ENCODE peak calls at places on chromosomes 3 and 15, in six cellular contexts. One of them, this sample, is unnamed.

GRCh38 chr15:42151736-42152135 is 4.7 kb downstream of the PLA2G4F start:
- DNase-seq in tibial artery: no peak
- DNase-seq in fibroblast of lung: no peak
- DNase-seq in AG09309: no peak
- DNase-seq in ovary: no peak
- DNase-seq in brain microvascular endothelial cell: peak
- DNase-seq in this sample: no peak

GRCh38 chr3:147311716-147312115 is 94.6 kb downstream of the ZIC4 start:
- DNase-seq in tibial artery: no peak
- DNase-seq in fibroblast of lung: no peak
- DNase-seq in AG09309: no peak
- DNase-seq in ovary: no peak
- DNase-seq in brain microvascular endothelial cell: no peak
- DNase-seq in this sample: no peak

GRCh38 chr3:187811580-187812250 is 66.4 kb upstream of the BCL6 start:
- DNase-seq in tibial artery: no peak
- DNase-seq in fibroblast of lung: peak
- DNase-seq in AG09309: peak
- DNase-seq in ovary: no peak
- DNase-seq in brain microvascular endothelial cell: peak
- DNase-seq in this sample: peak

GRCh38 chr15:60392601-60392985 is 5.2 kb downstream of the ANXA2 start:
- DNase-seq in tibial artery: no peak
- DNase-seq in fibroblast of lung: peak
- DNase-seq in AG09309: no peak
- DNase-seq in ovary: no peak
- DNase-seq in brain microvascular endothelial cell: peak
- DNase-seq in this sample: no peak

GRCh38 chr3:194976049-194976451 is 290.4 kb downstream of the FAM43A start:
- DNase-seq in tibial artery: peak
- DNase-seq in fibroblast of lung: no peak
- DNase-seq in AG09309: no peak
- DNase-seq in ovary: no peak
- DNase-seq in brain microvascular endothelial cell: no peak
- DNase-seq in this sample: no peak

GRCh38 chr3:192819001-192819569 is 91.7 kb upstream of the FGF12 start:
- DNase-seq in tibial artery: no peak
- DNase-seq in fibroblast of lung: peak
- DNase-seq in AG09309: peak
- DNase-seq in ovary: no peak
- DNase-seq in brain microvascular endothelial cell: peak
- DNase-seq in this sample: no peak

GRCh38 chr3:190319660-190320059 is 2.6 kb downstream of the CLDN1 start:
- DNase-seq in tibial artery: no peak
- DNase-seq in fibroblast of lung: no peak
- DNase-seq in AG09309: no peak
- DNase-seq in ovary: no peak
- DNase-seq in brain microvascular endothelial cell: no peak
- DNase-seq in this sample: no peak

GRCh38 chr15:41559239-41559488 is 152 bp downstream of the TYRO3 start:
- DNase-seq in tibial artery: no peak
- DNase-seq in fibroblast of lung: no peak
- DNase-seq in AG09309: no peak
- DNase-seq in ovary: no peak
- DNase-seq in brain microvascular endothelial cell: no peak
- DNase-seq in this sample: no peak

GRCh38 chr3:12798559-12799179 is 2.2 kb downstream of the CAND2 start:
- DNase-seq in tibial artery: no peak
- DNase-seq in fibroblast of lung: no peak
- DNase-seq in AG09309: no peak
- DNase-seq in ovary: no peak
- DNase-seq in brain microvascular endothelial cell: no peak
- DNase-seq in this sample: no peak

GRCh38 chr3:16658004-16658932 is 53.0 kb upstream of the DAZL start:
- DNase-seq in tibial artery: no peak
- DNase-seq in fibroblast of lung: no peak
- DNase-seq in AG09309: no peak
- DNase-seq in ovary: no peak
- DNase-seq in brain microvascular endothelial cell: no peak
- DNase-seq in this sample: no peak

GRCh38 chr15:65130941-65131340 is 2.7 kb downstream of the PDCD7 start:
- DNase-seq in tibial artery: no peak
- DNase-seq in fibroblast of lung: no peak
- DNase-seq in AG09309: no peak
- DNase-seq in ovary: no peak
- DNase-seq in brain microvascular endothelial cell: peak
- DNase-seq in this sample: no peak

GRCh38 chr15:82710208-82710555 is 507 bp upstream of the AP3B2 start:
- DNase-seq in tibial artery: no peak
- DNase-seq in fibroblast of lung: no peak
- DNase-seq in AG09309: no peak
- DNase-seq in ovary: no peak
- DNase-seq in brain microvascular endothelial cell: no peak
- DNase-seq in this sample: no peak

GRCh38 chr3:144127700-144128099 is 156.1 kb downstream of the DIPK2A start:
- DNase-seq in tibial artery: no peak
- DNase-seq in fibroblast of lung: no peak
- DNase-seq in AG09309: no peak
- DNase-seq in ovary: no peak
- DNase-seq in brain microvascular endothelial cell: no peak
- DNase-seq in this sample: no peak

GRCh38 chr3:55870576-55870975 is 383.5 kb upstream of the WNT5A start:
- DNase-seq in tibial artery: no peak
- DNase-seq in fibroblast of lung: no peak
- DNase-seq in AG09309: no peak
- DNase-seq in ovary: no peak
- DNase-seq in brain microvascular endothelial cell: no peak
- DNase-seq in this sample: no peak

GRCh38 chr3:127740136-127740915 is 67.6 kb downstream of the ABTB1 start:
- DNase-seq in tibial artery: no peak
- DNase-seq in fibroblast of lung: no peak
- DNase-seq in AG09309: no peak
- DNase-seq in ovary: no peak
- DNase-seq in brain microvascular endothelial cell: peak
- DNase-seq in this sample: no peak

GRCh38 chr3:171320721-171321120 is 139.5 kb downstream of the TNIK start:
- DNase-seq in tibial artery: no peak
- DNase-seq in fibroblast of lung: peak
- DNase-seq in AG09309: no peak
- DNase-seq in ovary: no peak
- DNase-seq in brain microvascular endothelial cell: peak
- DNase-seq in this sample: no peak

GRCh38 chr3:150811984-150812383 is 49.0 kb upstream of the SIAH2 start:
- DNase-seq in tibial artery: no peak
- DNase-seq in fibroblast of lung: no peak
- DNase-seq in AG09309: no peak
- DNase-seq in ovary: no peak
- DNase-seq in brain microvascular endothelial cell: no peak
- DNase-seq in this sample: no peak

GRCh38 chr3:55407426-55407820 is 79.7 kb downstream of the WNT5A start:
- DNase-seq in tibial artery: no peak
- DNase-seq in fibroblast of lung: no peak
- DNase-seq in AG09309: no peak
- DNase-seq in ovary: no peak
- DNase-seq in brain microvascular endothelial cell: no peak
- DNase-seq in this sample: no peak

GRCh38 chr15:62991698-62992097 is 50.8 kb upstream of the TPM1 start:
- DNase-seq in tibial artery: no peak
- DNase-seq in fibroblast of lung: no peak
- DNase-seq in AG09309: no peak
- DNase-seq in ovary: no peak
- DNase-seq in brain microvascular endothelial cell: no peak
- DNase-seq in this sample: no peak

GRCh38 chr3:46989146-46989810 is 9.8 kb downstream of the NBEAL2 start:
- DNase-seq in tibial artery: no peak
- DNase-seq in fibroblast of lung: no peak
- DNase-seq in AG09309: no peak
- DNase-seq in ovary: no peak
- DNase-seq in brain microvascular endothelial cell: no peak
- DNase-seq in this sample: no peak

GRCh38 chr3:158791259-158791920 is 10.5 kb upstream of the MFSD1 start:
- DNase-seq in tibial artery: no peak
- DNase-seq in fibroblast of lung: peak
- DNase-seq in AG09309: peak
- DNase-seq in ovary: no peak
- DNase-seq in brain microvascular endothelial cell: peak
- DNase-seq in this sample: no peak

GRCh38 chr3:30871720-30872119 is 22.7 kb downstream of the GADL1 start:
- DNase-seq in tibial artery: no peak
- DNase-seq in fibroblast of lung: peak
- DNase-seq in AG09309: no peak
- DNase-seq in ovary: no peak
- DNase-seq in brain microvascular endothelial cell: peak
- DNase-seq in this sample: no peak

GRCh38 chr3:102715030-102715697 is 280.3 kb downstream of the ZPLD1 start:
- DNase-seq in tibial artery: no peak
- DNase-seq in fibroblast of lung: peak
- DNase-seq in AG09309: no peak
- DNase-seq in ovary: no peak
- DNase-seq in brain microvascular endothelial cell: no peak
- DNase-seq in this sample: no peak

GRCh38 chr3:108136888-108137814 is 46.3 kb upstream of the CD47 start:
- DNase-seq in tibial artery: no peak
- DNase-seq in fibroblast of lung: no peak
- DNase-seq in AG09309: no peak
- DNase-seq in ovary: no peak
- DNase-seq in brain microvascular endothelial cell: no peak
- DNase-seq in this sample: no peak

GRCh38 chr3:171173732-171174131 is 147.2 kb upstream of the SLC2A2 start:
- DNase-seq in tibial artery: peak
- DNase-seq in fibroblast of lung: peak
- DNase-seq in AG09309: no peak
- DNase-seq in ovary: no peak
- DNase-seq in brain microvascular endothelial cell: no peak
- DNase-seq in this sample: no peak

DNA sequence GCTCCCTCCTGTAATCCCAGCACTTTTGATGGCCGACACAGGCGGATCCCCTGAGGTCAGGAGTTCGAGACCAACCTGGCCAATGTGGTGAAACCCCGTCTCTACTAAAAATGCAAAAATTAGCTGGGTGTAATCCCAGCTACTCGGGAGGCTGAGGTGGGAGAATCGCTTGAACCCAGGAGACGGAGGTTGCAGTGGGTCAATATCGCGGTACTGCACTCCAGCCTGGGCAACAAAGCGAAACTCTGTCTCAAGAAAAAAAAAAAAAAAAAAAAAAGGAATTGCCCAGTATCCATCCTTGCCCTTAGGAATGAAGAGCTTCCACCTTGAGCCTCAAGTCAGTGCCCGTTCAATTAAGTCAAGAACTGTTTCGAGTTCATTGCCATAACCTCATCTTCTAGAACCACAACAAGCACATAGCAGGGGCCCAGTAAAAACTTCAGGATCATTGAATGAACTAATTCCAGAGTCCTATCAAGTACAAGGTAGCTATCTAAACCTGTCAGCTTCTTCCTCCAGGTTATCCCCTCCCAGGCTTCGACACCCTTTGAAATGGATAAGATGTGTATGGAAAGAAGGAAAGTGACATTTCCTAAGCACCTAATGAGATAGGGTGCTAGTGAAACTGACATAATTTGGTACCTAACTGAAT is 826 bp downstream of the DBR1 start:
- DNase-seq in tibial artery: no peak
- DNase-seq in fibroblast of lung: peak
- DNase-seq in AG09309: no peak
- DNase-seq in ovary: no peak
- DNase-seq in brain microvascular endothelial cell: no peak
- DNase-seq in this sample: no peak
- H3K4me3 ChIP-seq in tibial artery: peak
- H3K4me3 ChIP-seq in fibroblast of lung: peak
- H3K4me3 ChIP-seq in AG09309: peak
- H3K4me3 ChIP-seq in ovary: peak
- H3K4me3 ChIP-seq in brain microvascular endothelial cell: peak
- H3K4me3 ChIP-seq in this sample: peak

DNA sequence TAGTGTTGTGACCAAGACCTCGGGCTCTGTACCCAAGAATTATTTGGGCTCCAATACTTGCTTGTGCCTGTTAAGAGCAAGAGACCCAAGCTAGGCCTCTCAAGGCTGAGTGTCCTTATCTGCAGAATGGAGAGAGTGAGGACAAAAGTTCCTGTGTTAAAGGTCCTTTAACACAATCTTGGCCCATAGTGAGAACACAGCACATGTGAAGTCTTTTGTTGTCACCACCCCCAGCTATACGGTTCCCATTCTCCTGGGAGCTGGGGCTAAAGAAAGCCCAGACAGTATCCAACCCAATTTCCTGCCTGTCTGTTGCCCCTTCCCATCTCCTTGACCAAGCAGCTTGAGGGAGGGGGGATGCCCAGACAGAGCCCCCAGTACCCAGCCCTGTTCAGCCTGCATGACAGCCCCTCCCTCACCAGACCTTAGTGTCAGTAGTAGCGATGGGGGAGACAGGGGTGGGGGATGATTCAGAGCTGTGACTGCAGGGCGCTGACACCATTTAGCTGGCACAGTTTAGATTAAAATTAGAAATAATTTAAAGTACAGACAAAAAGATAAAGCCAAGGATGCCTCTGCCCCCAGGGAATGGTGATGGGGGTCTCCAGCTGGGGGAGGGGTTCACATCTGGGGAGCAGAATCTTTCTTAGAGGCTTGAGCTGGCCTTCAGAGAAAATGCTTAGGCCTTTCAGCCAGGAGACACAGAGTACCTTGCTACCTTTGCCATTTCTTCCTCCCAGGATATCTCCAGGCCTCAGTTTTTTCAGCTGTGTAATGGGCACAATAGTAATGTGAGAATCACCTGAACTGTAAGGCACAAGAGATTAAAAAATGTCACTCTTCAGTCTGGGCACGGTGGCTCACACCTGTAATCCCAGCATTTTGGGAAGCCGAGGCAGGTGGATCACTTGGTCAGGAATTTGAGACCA is 2.7 kb downstream of the PRKCD start:
- DNase-seq in tibial artery: no peak
- DNase-seq in fibroblast of lung: no peak
- DNase-seq in AG09309: no peak
- DNase-seq in ovary: no peak
- DNase-seq in brain microvascular endothelial cell: no peak
- DNase-seq in this sample: no peak
- H3K4me3 ChIP-seq in tibial artery: no peak
- H3K4me3 ChIP-seq in fibroblast of lung: no peak
- H3K4me3 ChIP-seq in AG09309: no peak
- H3K4me3 ChIP-seq in ovary: no peak
- H3K4me3 ChIP-seq in brain microvascular endothelial cell: no peak
- H3K4me3 ChIP-seq in this sample: no peak

DNA sequence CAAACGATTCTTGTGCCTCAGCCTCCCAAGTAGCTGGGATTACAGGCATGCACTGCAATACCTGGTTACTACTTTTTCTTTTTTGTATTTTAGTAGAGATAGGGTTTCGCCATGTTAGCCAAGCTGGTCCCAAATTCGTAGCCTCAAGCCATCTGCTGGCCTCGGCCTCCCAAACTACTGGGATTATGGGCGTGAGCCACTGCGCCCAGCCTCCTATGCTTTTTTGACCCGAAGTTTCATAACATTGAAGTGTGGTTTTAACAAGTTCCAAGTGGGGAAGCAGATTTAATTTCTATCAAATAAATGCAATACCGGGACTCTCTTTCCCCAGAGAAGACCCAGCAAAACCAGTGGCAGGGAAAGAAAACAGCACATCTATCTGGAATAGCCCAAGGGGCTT is 13.7 kb downstream of the SH3BP5 start:
- DNase-seq in tibial artery: no peak
- DNase-seq in fibroblast of lung: no peak
- DNase-seq in AG09309: no peak
- DNase-seq in ovary: no peak
- DNase-seq in brain microvascular endothelial cell: no peak
- DNase-seq in this sample: no peak
- H3K4me3 ChIP-seq in tibial artery: no peak
- H3K4me3 ChIP-seq in fibroblast of lung: no peak
- H3K4me3 ChIP-seq in AG09309: no peak
- H3K4me3 ChIP-seq in ovary: no peak
- H3K4me3 ChIP-seq in brain microvascular endothelial cell: no peak
- H3K4me3 ChIP-seq in this sample: no peak

GRCh38 chr3:14430706-14431470 is 28.5 kb downstream of the SLC6A6 start:
- DNase-seq in tibial artery: no peak
- DNase-seq in fibroblast of lung: no peak
- DNase-seq in AG09309: no peak
- DNase-seq in ovary: no peak
- DNase-seq in brain microvascular endothelial cell: no peak
- DNase-seq in this sample: no peak
- H3K4me3 ChIP-seq in tibial artery: no peak
- H3K4me3 ChIP-seq in fibroblast of lung: no peak
- H3K4me3 ChIP-seq in AG09309: no peak
- H3K4me3 ChIP-seq in ovary: no peak
- H3K4me3 ChIP-seq in brain microvascular endothelial cell: no peak
- H3K4me3 ChIP-seq in this sample: no peak